ENCODE peak calls at places on chromosomes 4 and X, in eight cellular contexts. Y is left ventricle myocardium inferior, D is brain microvascular endothelial cell, V is GM13976, M is esophagus squamous epithelium, P is body of pancreas, B is dorsolateral prefrontal cortex, A is WTC11. O is an unnamed sample.
A peak's percentile ranks its signal among the peaks of the same experiment; 100 is the strongest.

GRCh38 chr4:183838987-183839712 is 66.0 kb upstream of the STOX2 start:
- DNase-seq in A (no peak), Y (no peak), M (no peak), B (no peak), P (no peak), D (peak; percentile 5), V (no peak), O (no peak)

GRCh38 chrX:153590961-153591956 is 7.7 kb downstream of the CCNQ start:
- DNase-seq in V (no peak), P (peak; percentile 20), M (no peak), A (no peak), Y (no peak), B (no peak), D (no peak), O (no peak)

GRCh38 chrX:131565909-131566308 is 22.0 kb downstream of the OR13H1 start:
- DNase-seq in D (no peak), M (no peak), A (no peak), B (no peak), V (no peak), Y (no peak), P (no peak), O (no peak)

GRCh38 chrX:112840382-112841113 is at the start of gene AMOT:
- DNase-seq in Y (peak; percentile 78), B (peak; percentile 68), D (peak; percentile 11), V (peak; percentile 64), M (no peak), P (peak; percentile 79), A (peak; percentile 85), O (peak; percentile 65)

GRCh38 chr4:112277705-112278448 is 7.8 kb downstream of the TIFA start:
- DNase-seq in D (no peak), V (no peak), B (no peak), M (no peak), P (peak; percentile 49), A (no peak), Y (no peak), O (no peak)

GRCh38 chr4:71476240-71476639 is 137.4 kb downstream of the SLC4A4 start:
- DNase-seq in P (no peak), M (no peak), A (no peak), D (no peak), Y (no peak), B (no peak), V (no peak), O (no peak)

GRCh38 chrX:43860646-43861370 is 21.4 kb downstream of the MAOB start:
- DNase-seq in D (peak; percentile 70), V (no peak), Y (no peak), B (no peak), M (no peak), P (peak; percentile 53), A (no peak), O (no peak)

GRCh38 chr4:38135201-38135600 is 175.0 kb downstream of the PTTG2 start:
- DNase-seq in Y (no peak), M (no peak), A (no peak), B (no peak), V (no peak), P (no peak), D (no peak), O (no peak)

GRCh38 chr4:177441803-177442622 is at the start of gene AGA:
- DNase-seq in V (peak; percentile 96), Y (peak; percentile 97), A (peak; percentile 92), M (peak; percentile 78), D (peak; percentile 91), B (peak; percentile 93), P (peak; percentile 97), O (peak; percentile 96)

GRCh38 chr4:111636961-111637556 is 508.2 kb upstream of the FAM241A start:
- DNase-seq in D (no peak), B (no peak), Y (no peak), A (no peak), M (no peak), P (no peak), V (no peak), O (no peak)

GRCh38 chrX:55801811-55802210 is 84.3 kb downstream of the RRAGB start:
- DNase-seq in A (no peak), Y (no peak), V (no peak), B (no peak), M (no peak), P (no peak), D (no peak), O (no peak)
- TF ChIP-seq CTCF in A (no peak), Y (no peak), V (no peak), B (no peak), M (no peak), P (no peak), D (no peak), O (no peak)

DNA sequence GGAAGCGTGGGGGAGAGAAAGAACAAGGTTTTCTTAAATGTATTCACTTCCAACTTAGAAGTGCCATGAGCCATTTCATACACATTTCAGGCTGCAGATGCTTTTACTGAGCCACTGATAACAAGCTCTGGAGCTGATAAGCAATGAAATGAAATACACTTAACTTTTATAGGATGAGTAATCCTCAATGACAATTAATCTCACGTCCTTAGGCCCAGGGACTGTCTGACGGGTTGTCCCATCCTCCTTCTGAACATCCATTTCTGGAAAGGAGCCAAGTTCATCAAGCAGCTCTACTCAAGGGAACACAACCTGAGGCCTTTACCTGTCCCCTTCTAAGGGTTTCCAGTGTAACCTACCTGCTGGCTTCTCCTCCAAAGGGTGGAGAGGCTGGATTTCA is 121.2 kb downstream of the PARM1 start:
- DNase-seq in M (no peak), A (no peak), B (no peak), D (no peak), Y (no peak), P (no peak), V (no peak), O (no peak)
- TF ChIP-seq CTCF in M (no peak), A (no peak), B (no peak), D (no peak), Y (no peak), P (no peak), V (no peak), O (no peak)

GRCh38 chrX:129445436-129445835 is 77.9 kb downstream of the SMARCA1 start:
- DNase-seq in Y (no peak), A (no peak), B (no peak), V (no peak), M (no peak), D (no peak), P (no peak), O (no peak)

GRCh38 chrX:129450123-129450522 is 73.2 kb downstream of the SMARCA1 start:
- DNase-seq in P (no peak), M (no peak), D (no peak), V (no peak), B (no peak), A (no peak), Y (no peak), O (no peak)

GRCh38 chrX:129452523-129452922 is 70.8 kb downstream of the SMARCA1 start:
- DNase-seq in B (no peak), M (no peak), A (no peak), D (no peak), Y (no peak), V (no peak), P (no peak), O (no peak)

DNA sequence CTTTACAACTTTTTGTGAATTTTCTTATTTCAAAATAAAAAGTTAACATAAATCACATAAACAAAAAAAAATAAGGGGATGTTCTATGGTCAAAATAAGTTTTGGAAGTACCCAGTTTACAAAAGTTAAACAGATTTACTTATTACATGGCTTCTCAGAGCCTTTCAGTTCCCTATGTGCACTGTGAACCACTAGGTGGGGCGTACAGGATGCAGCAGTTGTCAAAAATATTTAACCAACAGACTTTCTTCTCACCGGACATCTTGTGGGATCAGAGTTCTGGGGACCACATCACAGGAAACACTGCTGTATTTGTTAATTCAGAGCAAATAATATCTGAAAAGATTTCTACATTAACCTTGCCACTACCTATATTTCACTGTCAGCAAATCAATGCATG is 74.1 kb downstream of the SMARCA1 start:
- DNase-seq in P (no peak), Y (no peak), M (no peak), D (no peak), V (no peak), A (no peak), B (no peak), O (no peak)
- TF ChIP-seq CTCF in P (no peak), Y (no peak), M (no peak), D (peak; percentile 46), V (no peak), A (no peak), B (no peak), O (no peak)

GRCh38 chr4:186191266-186192067 is at the start of gene CYP4V2:
- DNase-seq in B (peak; percentile 66), P (peak; percentile 88), M (peak; percentile 25), D (peak; percentile 43), A (peak; percentile 73), V (peak; percentile 96), Y (peak; percentile 86), O (peak; percentile 93)
- TF ChIP-seq CTCF in B (peak; percentile 32), P (no peak), M (no peak), D (peak; percentile 19), A (no peak), V (peak; percentile 73), Y (peak; percentile 60), O (peak; percentile 73)

GRCh38 chr4:156662921-156663320 is 308.7 kb downstream of the PDGFC start:
- DNase-seq in V (no peak), B (no peak), Y (no peak), P (no peak), A (no peak), D (no peak), M (no peak), O (no peak)
- TF ChIP-seq CTCF in V (no peak), B (no peak), Y (no peak), P (no peak), A (no peak), D (no peak), M (no peak), O (no peak)

DNA sequence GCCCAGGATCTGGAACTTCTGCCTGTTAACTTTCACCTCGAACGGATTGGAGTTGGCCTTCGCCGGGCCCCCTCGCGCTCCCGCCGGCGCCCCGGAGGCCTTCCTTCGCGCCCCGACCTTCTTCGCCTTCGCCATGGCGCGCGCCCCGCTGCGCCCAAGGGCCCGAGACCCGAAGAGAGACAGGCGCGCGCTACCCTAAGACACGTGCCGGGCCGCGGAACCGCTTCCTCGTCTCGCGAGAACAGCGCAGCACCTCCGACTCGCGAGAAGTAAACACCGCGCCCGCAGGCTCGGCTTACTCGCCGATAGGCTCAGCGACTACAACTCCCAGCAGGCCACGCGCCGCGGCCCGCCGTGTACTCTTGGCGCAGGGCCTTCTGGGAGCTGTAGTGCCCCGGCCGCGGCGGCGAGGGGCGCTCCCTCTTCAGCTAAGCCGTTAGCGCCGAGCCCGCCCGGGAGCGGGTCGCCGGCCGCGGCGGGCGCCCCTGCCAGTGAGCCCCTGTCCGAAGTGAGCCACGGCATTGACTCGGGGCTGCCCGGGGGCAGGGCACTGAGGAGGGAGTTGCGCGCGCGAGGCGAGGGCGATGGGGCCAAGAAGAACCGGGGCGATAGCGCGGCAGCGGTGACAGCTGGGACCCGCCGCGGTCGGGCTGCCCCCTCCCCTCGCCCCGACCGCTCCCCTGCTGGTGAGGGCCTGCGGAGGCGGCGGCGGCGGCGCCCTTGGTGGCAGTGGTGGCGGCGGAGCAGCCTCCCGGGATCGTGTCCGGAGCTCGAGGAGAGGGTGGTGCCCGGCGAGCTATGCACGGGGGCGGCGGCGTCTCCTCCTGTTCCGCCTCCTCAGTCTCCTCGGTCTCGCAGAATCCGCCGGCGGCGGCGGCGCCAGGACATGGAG is at the start of the genes GRK4 and NOP14:
- DNase-seq in D (peak; percentile 97), P (peak; percentile 98), M (peak; percentile 91), A (peak; percentile 98), V (peak; percentile 99), B (peak; percentile 97), Y (peak; percentile 98), O (peak; percentile 98)
- TF ChIP-seq CTCF in D (peak; percentile 15), P (no peak), M (peak; percentile 15), A (no peak), V (no peak), B (peak; percentile 55), Y (peak; percentile 47), O (peak; percentile 12)